ENCODE peak calls at places on chromosomes 2 and 18, in seven cellular contexts. R is OCI-LY7, A is astrocyte, N is neural progenitor cell, U is colonic mucosa, E is cardiac muscle cell, B is right lobe of liver. S is an unnamed sample. For H3K36me3 and H3K9me3, the result is how much of the 10 kb centered on the place peaks cover.

GRCh38 chr18:79856119-79857080 is 58.7 kb downstream of the KCNG2 start:
- DNase-seq in U (peak), B (peak), N (peak), A (no peak), E (peak), R (peak), S (peak)

GRCh38 chr2:163778045-163778753 is 42.4 kb upstream of the FIGN start:
- DNase-seq in B (no peak), R (no peak), U (no peak), N (no peak), A (peak), E (peak), S (peak)

GRCh38 chr2:224378087-224379085 is 23.5 kb downstream of the FAM124B start:
- DNase-seq in U (no peak), A (no peak), N (no peak), E (no peak), B (no peak), R (no peak), S (no peak)

GRCh38 chr18:9547767-9548166 is 66.6 kb downstream of the PPP4R1 start:
- DNase-seq in R (no peak), B (no peak), E (no peak), U (no peak), A (no peak), N (no peak), S (no peak)

GRCh38 chr18:361941-362913 is 94.4 kb upstream of the THOC1 start:
- DNase-seq in E (peak), B (no peak), R (no peak), U (no peak), N (peak), A (peak), S (peak)

GRCh38 chr2:234100686-234101085 is 50.2 kb downstream of the SPP2 start:
- DNase-seq in R (no peak), A (no peak), E (no peak), B (no peak), N (no peak), U (no peak), S (no peak)

GRCh38 chr2:229650886-229651285 is 63.5 kb downstream of the DNER start:
- DNase-seq in U (no peak), R (no peak), A (no peak), E (no peak), N (no peak), B (no peak), S (no peak)

GRCh38 chr2:98412751-98413445 is 31.8 kb upstream of the INPP4A start:
- DNase-seq in E (peak), A (peak), N (peak), R (peak), B (no peak), U (peak), S (peak)

GRCh38 chr2:161570424-161571050 is 53.7 kb upstream of the SLC4A10 start:
- DNase-seq in R (no peak), B (no peak), U (no peak), A (no peak), E (no peak), N (peak), S (no peak)

GRCh38 chr2:238818576-238818975 is 29.3 kb upstream of the TWIST2 start:
- DNase-seq in A (no peak), B (no peak), N (no peak), U (no peak), E (no peak), R (no peak), S (no peak)

GRCh38 chr2:71252862-71253261 is 26.0 kb upstream of the PAIP2B start:
- DNase-seq in U (no peak), B (no peak), A (no peak), N (no peak), E (no peak), R (no peak), S (no peak)

GRCh38 chr2:108171652-108172051 is 68.1 kb upstream of the SULT1C3 start:
- DNase-seq in E (no peak), N (no peak), U (no peak), R (no peak), A (no peak), B (no peak), S (no peak)

GRCh38 chr2:25294573-25295462 is 46.9 kb downstream of the DNMT3A start:
- DNase-seq in U (peak), A (no peak), B (peak), N (no peak), E (peak), R (peak), S (peak)

GRCh38 chr2:68251855-68252406 is 401 bp downstream of the PPP3R1 start:
- DNase-seq in E (peak), B (peak), U (peak), R (peak), N (peak), A (no peak), S (peak)

GRCh38 chr2:37287966-37288365 is 36.7 kb downstream of the PRKD3 start:
- DNase-seq in A (no peak), B (no peak), N (peak), E (no peak), U (no peak), R (peak), S (no peak)

GRCh38 chr2:18749912-18750526 is 160.7 kb upstream of the NT5C1B start:
- DNase-seq in R (peak), N (peak), A (peak), U (peak), B (no peak), E (peak), S (peak)

GRCh38 chr18:27423581-27423980 is 238.5 kb upstream of the CHST9 start:
- DNase-seq in E (no peak), N (no peak), R (no peak), B (no peak), U (no peak), A (no peak), S (no peak)

GRCh38 chr18:24027156-24027555 is 12.6 kb downstream of the TTC39C start:
- DNase-seq in R (no peak), B (no peak), U (no peak), A (peak), E (peak), N (no peak), S (peak)

GRCh38 chr2:200744252-200744651 is 67.5 kb upstream of the BZW1 start:
- DNase-seq in U (no peak), B (no peak), R (no peak), A (no peak), N (no peak), E (no peak), S (no peak)

GRCh38 chr18:13361422-13361821 is 142.9 kb downstream of the LDLRAD4 start:
- DNase-seq in A (no peak), N (no peak), R (no peak), E (no peak), U (no peak), B (no peak), S (no peak)

GRCh38 chr2:12861344-12861942 is 144.7 kb downstream of the TRIB2 start:
- DNase-seq in U (no peak), A (peak), R (no peak), E (peak), N (no peak), B (no peak), S (no peak)

GRCh38 chr2:111154758-111155157 is 34.0 kb downstream of the BCL2L11 start:
- DNase-seq in N (no peak), U (no peak), E (no peak), A (no peak), R (no peak), B (no peak), S (no peak)

GRCh38 chr2:72412214-72412613 is 264.6 kb upstream of the CYP26B1 start:
- DNase-seq in N (no peak), U (no peak), R (no peak), A (no peak), E (no peak), B (no peak), S (no peak)
- H3K36me3 ChIP-seq in N (under half), U (under half), R (under half), A (under half), E (under half), B (under half), S (under half)

DNA sequence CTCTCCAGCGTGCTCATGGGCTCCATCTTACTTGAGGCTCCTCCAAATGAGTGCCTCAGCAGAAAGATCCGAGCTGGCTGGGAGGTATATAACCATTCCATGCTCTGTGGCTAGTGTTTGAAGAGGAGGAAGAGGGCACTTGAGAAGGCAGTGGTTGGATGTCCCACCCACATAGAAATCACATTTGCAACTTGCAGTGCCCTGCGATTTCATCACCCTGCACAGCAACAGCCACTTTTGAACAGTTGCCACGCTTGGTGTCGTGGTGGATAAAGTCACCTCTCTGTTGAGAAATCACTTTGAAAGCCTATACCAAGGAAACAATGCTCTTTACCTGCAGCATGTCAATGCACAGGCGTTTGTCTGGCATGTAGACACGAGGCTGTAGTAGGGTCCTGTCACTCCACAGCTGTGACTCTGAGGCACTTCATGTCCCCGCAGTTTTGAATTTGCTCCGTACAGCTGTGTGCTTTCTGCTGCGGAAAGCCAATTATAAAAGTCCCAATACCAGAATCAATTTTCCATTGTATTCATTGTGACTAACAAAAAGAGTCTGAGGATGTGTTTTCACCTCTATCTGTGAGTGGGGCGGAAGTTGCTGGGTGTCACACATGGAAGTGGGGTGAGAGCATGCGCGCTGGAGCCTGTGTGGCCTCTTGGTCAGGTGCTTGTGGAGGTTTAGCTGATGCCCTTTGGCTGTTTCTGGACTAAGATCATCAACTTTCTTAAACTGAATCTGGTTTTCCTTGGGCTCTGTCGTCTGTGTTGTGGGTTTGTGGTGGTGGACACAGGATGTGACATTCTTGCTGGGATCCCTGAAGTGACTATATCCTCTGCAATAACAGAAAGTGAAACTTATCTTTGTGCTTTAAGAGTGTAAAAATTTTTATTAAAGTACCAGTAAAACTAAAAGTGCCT is 2.8 kb downstream of the CNDP2 start:
- DNase-seq in N (no peak), E (no peak), U (peak), B (peak), A (peak), R (peak), S (peak)
- H3K4me3 ChIP-seq in N (no peak), E (no peak), U (peak), B (peak), A (no peak), R (peak), S (peak)

DNA sequence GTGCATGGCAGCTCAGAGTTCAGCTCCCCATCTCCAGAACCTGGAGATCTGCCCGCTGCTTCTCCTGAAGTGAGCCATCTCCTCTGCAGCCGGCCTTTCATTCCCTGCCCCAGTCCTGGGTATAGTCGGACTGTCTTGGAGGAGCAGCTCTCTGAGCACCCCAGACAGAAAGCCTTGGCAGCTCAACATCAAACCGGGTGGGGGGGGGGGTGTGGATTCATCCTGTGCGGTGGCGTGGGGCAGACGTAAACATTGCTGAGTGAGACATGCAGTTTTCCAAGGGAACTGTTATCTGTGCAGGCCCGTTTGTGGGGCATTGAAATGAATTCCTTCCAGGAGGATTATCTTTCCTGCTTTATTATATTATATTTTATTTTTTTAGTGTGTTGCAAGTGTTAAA is 125.9 kb upstream of the MYCN start:
- DNase-seq in A (no peak), B (no peak), E (no peak), U (no peak), R (no peak), N (no peak), S (no peak)
- H3K9me3 ChIP-seq in A (under half), B (under half), E (under half), U (under half), R (under half), N (under half), S (under half)

DNA sequence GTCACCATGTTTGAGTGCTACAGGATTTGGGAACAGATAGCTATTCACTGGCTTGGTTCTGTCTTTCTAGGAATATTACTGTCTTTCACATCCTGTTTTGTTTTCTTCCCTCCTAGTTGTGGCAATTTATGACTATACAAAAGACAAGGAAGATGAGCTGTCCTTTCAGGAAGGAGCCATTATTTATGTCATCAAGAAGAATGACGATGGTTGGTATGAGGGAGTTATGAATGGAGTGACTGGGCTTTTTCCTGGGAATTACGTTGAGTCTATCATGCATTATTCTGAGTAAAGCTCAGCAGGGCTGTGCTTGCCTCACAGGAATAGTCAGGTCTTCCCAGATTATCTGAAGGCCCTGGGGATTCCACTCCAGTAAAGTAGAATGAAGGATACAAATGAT is 98.9 kb downstream of the ABI2 start:
- DNase-seq in R (no peak), A (peak), B (no peak), E (peak), N (no peak), U (no peak), S (no peak)
- H3K36me3 ChIP-seq in R (half or more), A (under half), B (under half), E (half or more), N (under half), U (under half), S (half or more)

GRCh38 chr2:62208082-62208757 is 12.3 kb downstream of the B3GNT2 start:
- DNase-seq in E (no peak), U (no peak), B (no peak), N (no peak), A (no peak), R (no peak), S (no peak)
- H3K4me3 ChIP-seq in E (no peak), U (no peak), B (no peak), N (no peak), A (no peak), R (no peak), S (no peak)

DNA sequence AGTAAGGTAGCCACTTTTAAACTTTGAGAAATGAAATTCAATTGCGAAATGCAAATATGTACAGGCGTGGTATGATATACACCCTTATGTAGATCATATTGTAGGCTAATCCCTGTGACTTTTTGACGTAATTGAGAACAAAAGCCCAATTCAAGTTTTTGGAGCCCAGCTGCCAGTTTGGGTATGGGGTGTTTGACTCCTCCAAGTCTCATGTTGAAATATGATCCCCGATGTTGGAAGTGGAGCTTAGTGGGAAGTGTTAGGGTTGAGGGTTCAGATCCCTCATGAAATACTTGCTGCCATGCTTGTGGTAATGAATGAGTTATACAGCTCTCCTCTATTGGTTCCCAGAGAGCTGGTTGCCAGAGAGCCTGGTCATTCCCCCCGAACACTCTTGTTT is 1666.8 kb downstream of the SUCLG1 start:
- DNase-seq in B (no peak), U (no peak), A (no peak), R (no peak), E (no peak), N (no peak), S (no peak)
- H3K9me3 ChIP-seq in B (under half), U (under half), A (under half), R (under half), E (under half), N (under half), S (under half)